ENCODE peak calls at places on chromosomes 11 and 22, in eight cellular contexts. One of them, this sample, is unnamed.

GRCh38 chr11:414333-414857 is 404 bp downstream of the SIGIRR start:
- DNase-seq in neural crest cell: no peak
- DNase-seq in retinal pigment epithelial cell: no peak
- DNase-seq in endothelial cell of umbilical vein: no peak
- DNase-seq in body of pancreas: no peak
- DNase-seq in H1: no peak
- DNase-seq in AG09319: no peak
- DNase-seq in nephron progenitor cell: no peak
- DNase-seq in this sample: no peak

GRCh38 chr11:71268706-71269321 is 16.4 kb upstream of the SHANK2 start:
- DNase-seq in retinal pigment epithelial cell: no peak
- DNase-seq in H1: no peak
- DNase-seq in nephron progenitor cell: no peak
- DNase-seq in body of pancreas: no peak
- DNase-seq in endothelial cell of umbilical vein: no peak
- DNase-seq in AG09319: no peak
- DNase-seq in neural crest cell: no peak
- DNase-seq in this sample: no peak

GRCh38 chr11:44269369-44270351 is 40.3 kb downstream of the ALX4 start:
- DNase-seq in body of pancreas: no peak
- DNase-seq in nephron progenitor cell: no peak
- DNase-seq in AG09319: peak; percentile 15
- DNase-seq in H1: no peak
- DNase-seq in neural crest cell: no peak
- DNase-seq in retinal pigment epithelial cell: no peak
- DNase-seq in endothelial cell of umbilical vein: peak; percentile 79
- DNase-seq in this sample: no peak

GRCh38 chr22:36028646-36029405 is at the start of gene RBFOX2:
- DNase-seq in H1: peak; percentile 84
- DNase-seq in retinal pigment epithelial cell: peak; percentile 76
- DNase-seq in nephron progenitor cell: peak; percentile 99
- DNase-seq in endothelial cell of umbilical vein: peak; percentile 97
- DNase-seq in AG09319: peak; percentile 93
- DNase-seq in neural crest cell: peak; percentile 96
- DNase-seq in body of pancreas: peak; percentile 97
- DNase-seq in this sample: peak; percentile 45

GRCh38 chr22:20084547-20085413 is 4.7 kb downstream of the DGCR8 start:
- DNase-seq in AG09319: no peak
- DNase-seq in retinal pigment epithelial cell: no peak
- DNase-seq in endothelial cell of umbilical vein: no peak
- DNase-seq in H1: no peak
- DNase-seq in nephron progenitor cell: peak; percentile 65
- DNase-seq in body of pancreas: no peak
- DNase-seq in neural crest cell: peak; percentile 49
- DNase-seq in this sample: no peak

GRCh38 chr11:32821517-32821916 is 8.2 kb upstream of the PRRG4 start:
- DNase-seq in neural crest cell: no peak
- DNase-seq in endothelial cell of umbilical vein: no peak
- DNase-seq in H1: no peak
- DNase-seq in retinal pigment epithelial cell: no peak
- DNase-seq in nephron progenitor cell: no peak
- DNase-seq in body of pancreas: no peak
- DNase-seq in AG09319: no peak
- DNase-seq in this sample: no peak

GRCh38 chr11:19577849-19578619 is 134.6 kb upstream of the NAV2 start:
- DNase-seq in AG09319: no peak
- DNase-seq in endothelial cell of umbilical vein: peak; percentile 86
- DNase-seq in nephron progenitor cell: no peak
- DNase-seq in neural crest cell: no peak
- DNase-seq in retinal pigment epithelial cell: no peak
- DNase-seq in H1: no peak
- DNase-seq in body of pancreas: peak; percentile 28
- DNase-seq in this sample: no peak

GRCh38 chr11:93846411-93846810 is 4.0 kb downstream of the VSTM5 start:
- DNase-seq in body of pancreas: no peak
- DNase-seq in AG09319: no peak
- DNase-seq in H1: no peak
- DNase-seq in retinal pigment epithelial cell: no peak
- DNase-seq in neural crest cell: no peak
- DNase-seq in endothelial cell of umbilical vein: no peak
- DNase-seq in nephron progenitor cell: no peak
- DNase-seq in this sample: no peak

GRCh38 chr22:41576877-41577276 is 12.8 kb downstream of the PMM1 start:
- DNase-seq in endothelial cell of umbilical vein: peak; percentile 31
- DNase-seq in body of pancreas: peak; percentile 60
- DNase-seq in nephron progenitor cell: peak; percentile 65
- DNase-seq in H1: no peak
- DNase-seq in AG09319: no peak
- DNase-seq in retinal pigment epithelial cell: no peak
- DNase-seq in neural crest cell: peak; percentile 48
- DNase-seq in this sample: no peak

GRCh38 chr11:34256591-34256990 is 101.2 kb downstream of the ABTB2 start:
- DNase-seq in neural crest cell: no peak
- DNase-seq in nephron progenitor cell: no peak
- DNase-seq in endothelial cell of umbilical vein: no peak
- DNase-seq in retinal pigment epithelial cell: no peak
- DNase-seq in H1: no peak
- DNase-seq in AG09319: no peak
- DNase-seq in body of pancreas: no peak
- DNase-seq in this sample: no peak

GRCh38 chr11:60069471-60069870 is 13.0 kb downstream of the MS4A3 start:
- DNase-seq in H1: no peak
- DNase-seq in retinal pigment epithelial cell: no peak
- DNase-seq in neural crest cell: no peak
- DNase-seq in endothelial cell of umbilical vein: no peak
- DNase-seq in AG09319: no peak
- DNase-seq in body of pancreas: no peak
- DNase-seq in nephron progenitor cell: no peak
- DNase-seq in this sample: no peak

GRCh38 chr11:79097279-79097875 is 343.5 kb downstream of the TENM4 start:
- DNase-seq in neural crest cell: no peak
- DNase-seq in H1: no peak
- DNase-seq in AG09319: no peak
- DNase-seq in endothelial cell of umbilical vein: no peak
- DNase-seq in body of pancreas: no peak
- DNase-seq in retinal pigment epithelial cell: no peak
- DNase-seq in nephron progenitor cell: no peak
- DNase-seq in this sample: no peak

GRCh38 chr22:32317524-32317923 is 40.1 kb upstream of the RFPL3 start:
- DNase-seq in AG09319: no peak
- DNase-seq in nephron progenitor cell: no peak
- DNase-seq in H1: no peak
- DNase-seq in endothelial cell of umbilical vein: no peak
- DNase-seq in retinal pigment epithelial cell: no peak
- DNase-seq in body of pancreas: no peak
- DNase-seq in neural crest cell: no peak
- DNase-seq in this sample: no peak

GRCh38 chr11:105923814-105924213 is 98.2 kb downstream of the MSANTD4 start:
- DNase-seq in endothelial cell of umbilical vein: peak; percentile 53
- DNase-seq in nephron progenitor cell: no peak
- DNase-seq in H1: no peak
- DNase-seq in retinal pigment epithelial cell: no peak
- DNase-seq in AG09319: no peak
- DNase-seq in body of pancreas: no peak
- DNase-seq in neural crest cell: no peak
- DNase-seq in this sample: no peak

GRCh38 chr11:117519170-117519569 is 191.5 kb downstream of the CEP164 start:
- DNase-seq in retinal pigment epithelial cell: no peak
- DNase-seq in neural crest cell: no peak
- DNase-seq in body of pancreas: peak; percentile 19
- DNase-seq in nephron progenitor cell: peak; percentile 39
- DNase-seq in endothelial cell of umbilical vein: no peak
- DNase-seq in AG09319: no peak
- DNase-seq in H1: no peak
- DNase-seq in this sample: no peak

GRCh38 chr11:19576054-19576453 is 136.6 kb upstream of the NAV2 start:
- DNase-seq in body of pancreas: no peak
- DNase-seq in endothelial cell of umbilical vein: no peak
- DNase-seq in AG09319: no peak
- DNase-seq in nephron progenitor cell: no peak
- DNase-seq in H1: no peak
- DNase-seq in neural crest cell: no peak
- DNase-seq in retinal pigment epithelial cell: no peak
- DNase-seq in this sample: no peak

GRCh38 chr11:10480026-10480425 is 25.0 kb downstream of the AMPD3 start:
- DNase-seq in nephron progenitor cell: no peak
- DNase-seq in retinal pigment epithelial cell: no peak
- DNase-seq in H1: no peak
- DNase-seq in endothelial cell of umbilical vein: no peak
- DNase-seq in neural crest cell: no peak
- DNase-seq in body of pancreas: no peak
- DNase-seq in AG09319: no peak
- DNase-seq in this sample: no peak

GRCh38 chr22:25025586-25025985 is 73.1 kb downstream of the KIAA1671 start:
- DNase-seq in body of pancreas: no peak
- DNase-seq in AG09319: no peak
- DNase-seq in H1: no peak
- DNase-seq in endothelial cell of umbilical vein: no peak
- DNase-seq in neural crest cell: no peak
- DNase-seq in nephron progenitor cell: no peak
- DNase-seq in retinal pigment epithelial cell: no peak
- DNase-seq in this sample: no peak

GRCh38 chr11:134579709-134580634 is 167.9 kb upstream of the B3GAT1 start:
- DNase-seq in nephron progenitor cell: no peak
- DNase-seq in endothelial cell of umbilical vein: no peak
- DNase-seq in AG09319: no peak
- DNase-seq in H1: no peak
- DNase-seq in retinal pigment epithelial cell: no peak
- DNase-seq in neural crest cell: no peak
- DNase-seq in body of pancreas: no peak
- DNase-seq in this sample: no peak

GRCh38 chr11:125223901-125224331 is 59.4 kb downstream of the PKNOX2 start:
- DNase-seq in retinal pigment epithelial cell: no peak
- DNase-seq in neural crest cell: no peak
- DNase-seq in AG09319: no peak
- DNase-seq in endothelial cell of umbilical vein: no peak
- DNase-seq in body of pancreas: no peak
- DNase-seq in nephron progenitor cell: no peak
- DNase-seq in H1: no peak
- DNase-seq in this sample: no peak

GRCh38 chr11:134584706-134585445 is 172.8 kb upstream of the B3GAT1 start:
- DNase-seq in AG09319: no peak
- DNase-seq in retinal pigment epithelial cell: no peak
- DNase-seq in nephron progenitor cell: peak; percentile 28
- DNase-seq in H1: no peak
- DNase-seq in body of pancreas: peak; percentile 11
- DNase-seq in endothelial cell of umbilical vein: no peak
- DNase-seq in neural crest cell: no peak
- DNase-seq in this sample: no peak

GRCh38 chr11:107848345-107848744 is 10.2 kb downstream of the SLC35F2 start:
- DNase-seq in body of pancreas: no peak
- DNase-seq in AG09319: no peak
- DNase-seq in retinal pigment epithelial cell: no peak
- DNase-seq in nephron progenitor cell: no peak
- DNase-seq in endothelial cell of umbilical vein: no peak
- DNase-seq in neural crest cell: no peak
- DNase-seq in H1: no peak
- DNase-seq in this sample: no peak

DNA sequence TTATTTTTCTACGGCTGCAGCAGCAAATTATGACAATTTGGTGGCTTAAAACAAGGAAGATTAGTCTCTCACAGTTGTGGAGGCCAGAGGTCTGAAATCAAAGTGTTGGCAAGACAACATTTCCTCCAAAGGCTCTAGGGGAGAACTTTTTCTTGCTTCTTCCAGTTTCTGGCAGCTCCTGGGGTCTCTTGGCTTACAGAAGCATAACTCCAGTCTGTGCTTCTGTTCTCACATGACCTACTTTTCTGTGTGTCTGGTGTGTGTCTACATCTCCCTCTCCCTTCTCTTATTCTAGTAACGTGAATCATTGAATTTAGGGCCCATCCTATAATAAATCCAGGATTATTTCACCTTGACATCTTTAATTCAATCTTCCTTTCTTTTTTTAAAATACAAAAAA is 551.9 kb upstream of the LUZP2 start:
- DNase-seq in retinal pigment epithelial cell: no peak
- DNase-seq in H1: no peak
- DNase-seq in AG09319: no peak
- DNase-seq in body of pancreas: peak; percentile 14
- DNase-seq in endothelial cell of umbilical vein: no peak
- DNase-seq in nephron progenitor cell: no peak
- DNase-seq in neural crest cell: no peak
- DNase-seq in this sample: no peak
- TF ChIP-seq CTCF in retinal pigment epithelial cell: no peak
- TF ChIP-seq CTCF in H1: no peak
- TF ChIP-seq CTCF in AG09319: no peak
- TF ChIP-seq CTCF in body of pancreas: no peak
- TF ChIP-seq CTCF in endothelial cell of umbilical vein: no peak
- TF ChIP-seq CTCF in nephron progenitor cell: no peak
- TF ChIP-seq CTCF in neural crest cell: no peak
- TF ChIP-seq CTCF in this sample: no peak

DNA sequence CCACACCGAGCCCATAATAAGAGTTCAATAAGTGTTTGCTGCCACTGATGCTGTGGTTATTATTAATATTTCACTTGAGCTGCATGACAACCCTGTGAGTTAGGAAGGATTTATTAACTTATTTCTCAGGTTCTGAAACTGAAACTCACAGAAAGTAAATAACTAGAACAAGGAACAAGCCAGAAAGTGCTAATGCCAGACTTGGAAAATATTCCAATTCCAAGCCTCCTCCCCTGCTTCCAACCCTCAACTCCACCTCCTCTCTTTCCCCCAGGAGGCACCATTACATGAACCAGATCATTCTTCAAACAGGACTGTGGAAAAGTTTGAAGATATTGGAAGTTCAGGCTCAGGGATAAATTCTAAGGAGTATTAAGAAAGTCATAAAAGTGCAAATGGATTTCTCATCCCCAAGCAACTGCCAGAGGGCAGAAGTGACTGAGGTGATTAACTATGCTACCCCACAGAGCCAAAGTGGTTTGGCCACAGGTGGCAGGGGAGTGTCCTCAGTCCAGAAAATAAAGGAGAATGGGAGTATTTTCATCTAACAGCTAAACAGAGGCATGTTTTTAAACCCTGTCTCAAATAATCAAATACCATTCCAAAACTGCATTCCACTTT is 3.2 kb upstream of the FJX1 start:
- DNase-seq in endothelial cell of umbilical vein: no peak
- DNase-seq in H1: no peak
- DNase-seq in neural crest cell: no peak
- DNase-seq in retinal pigment epithelial cell: no peak
- DNase-seq in AG09319: no peak
- DNase-seq in nephron progenitor cell: no peak
- DNase-seq in body of pancreas: peak; percentile 14
- DNase-seq in this sample: no peak
- TF ChIP-seq CTCF in endothelial cell of umbilical vein: no peak
- TF ChIP-seq CTCF in H1: no peak
- TF ChIP-seq CTCF in neural crest cell: no peak
- TF ChIP-seq CTCF in retinal pigment epithelial cell: no peak
- TF ChIP-seq CTCF in AG09319: no peak
- TF ChIP-seq CTCF in nephron progenitor cell: no peak
- TF ChIP-seq CTCF in body of pancreas: no peak
- TF ChIP-seq CTCF in this sample: no peak

GRCh38 chr11:82900277-82901164 is at the start of gene PRCP:
- DNase-seq in endothelial cell of umbilical vein: peak; percentile 91
- DNase-seq in retinal pigment epithelial cell: peak; percentile 53
- DNase-seq in neural crest cell: peak; percentile 80
- DNase-seq in body of pancreas: peak; percentile 97
- DNase-seq in AG09319: peak; percentile 71
- DNase-seq in H1: peak; percentile 78
- DNase-seq in nephron progenitor cell: peak; percentile 92
- DNase-seq in this sample: peak; percentile 91
- TF ChIP-seq CTCF in endothelial cell of umbilical vein: no peak
- TF ChIP-seq CTCF in retinal pigment epithelial cell: no peak
- TF ChIP-seq CTCF in neural crest cell: no peak
- TF ChIP-seq CTCF in body of pancreas: peak; percentile 20
- TF ChIP-seq CTCF in AG09319: no peak
- TF ChIP-seq CTCF in H1: peak; percentile 4
- TF ChIP-seq CTCF in nephron progenitor cell: no peak
- TF ChIP-seq CTCF in this sample: no peak

GRCh38 chr11:46896719-46897406 is 21.5 kb downstream of the LRP4 start:
- DNase-seq in body of pancreas: no peak
- DNase-seq in AG09319: no peak
- DNase-seq in endothelial cell of umbilical vein: peak; percentile 36
- DNase-seq in neural crest cell: no peak
- DNase-seq in nephron progenitor cell: no peak
- DNase-seq in retinal pigment epithelial cell: no peak
- DNase-seq in H1: no peak
- DNase-seq in this sample: no peak
- TF ChIP-seq CTCF in body of pancreas: no peak
- TF ChIP-seq CTCF in AG09319: peak; percentile 12
- TF ChIP-seq CTCF in endothelial cell of umbilical vein: peak; percentile 16
- TF ChIP-seq CTCF in neural crest cell: peak; percentile 59
- TF ChIP-seq CTCF in nephron progenitor cell: no peak
- TF ChIP-seq CTCF in retinal pigment epithelial cell: peak; percentile 42
- TF ChIP-seq CTCF in H1: peak; percentile 45
- TF ChIP-seq CTCF in this sample: no peak

This sample was measured in natural killer cell.